ENCODE peak calls at places on chromosome 12, in six cellular contexts. One of them, this sample, is unnamed.
A peak's percentile ranks its signal among the peaks of the same experiment; 100 is the strongest.

GRCh38 chr12:56206373-56207166 is 15.2 kb downstream of the RNF41 start:
- DNase-seq in nucleus accumbens: peak; percentile 14
- DNase-seq in GM03348: peak; percentile 42
- DNase-seq in astrocyte of the hippocampus: peak; percentile 74
- DNase-seq in GM23248: peak; percentile 75
- DNase-seq in prostate gland: peak; percentile 53
- DNase-seq in this sample: peak; percentile 62

GRCh38 chr12:98911396-98911795 is 266.3 kb downstream of the APAF1 start:
- DNase-seq in GM23248: no peak
- DNase-seq in prostate gland: no peak
- DNase-seq in GM03348: no peak
- DNase-seq in astrocyte of the hippocampus: no peak
- DNase-seq in nucleus accumbens: no peak
- DNase-seq in this sample: no peak

GRCh38 chr12:40312982-40313576 is 88.3 kb downstream of the LRRK2 start:
- DNase-seq in prostate gland: no peak
- DNase-seq in GM03348: peak; percentile 14
- DNase-seq in astrocyte of the hippocampus: peak; percentile 26
- DNase-seq in GM23248: peak; percentile 57
- DNase-seq in nucleus accumbens: no peak
- DNase-seq in this sample: no peak

GRCh38 chr12:24073170-24073810 is 123.8 kb upstream of the SOX5 start:
- DNase-seq in GM03348: no peak
- DNase-seq in GM23248: no peak
- DNase-seq in prostate gland: no peak
- DNase-seq in nucleus accumbens: no peak
- DNase-seq in astrocyte of the hippocampus: no peak
- DNase-seq in this sample: no peak

GRCh38 chr12:107423531-107423930 is 262.1 kb upstream of the PWP1 start:
- DNase-seq in GM23248: no peak
- DNase-seq in astrocyte of the hippocampus: no peak
- DNase-seq in nucleus accumbens: no peak
- DNase-seq in prostate gland: no peak
- DNase-seq in GM03348: no peak
- DNase-seq in this sample: no peak

GRCh38 chr12:29782821-29783772 is 645 bp downstream of the TMTC1 start:
- DNase-seq in GM03348: peak; percentile 29
- DNase-seq in astrocyte of the hippocampus: no peak
- DNase-seq in nucleus accumbens: peak; percentile 35
- DNase-seq in prostate gland: peak; percentile 16
- DNase-seq in GM23248: peak; percentile 81
- DNase-seq in this sample: no peak

GRCh38 chr12:104166465-104166864 is 28.5 kb upstream of the NFYB start:
- DNase-seq in astrocyte of the hippocampus: no peak
- DNase-seq in GM23248: no peak
- DNase-seq in prostate gland: no peak
- DNase-seq in GM03348: no peak
- DNase-seq in nucleus accumbens: no peak
- DNase-seq in this sample: no peak

GRCh38 chr12:72523754-72524153 is 251.6 kb downstream of the TRHDE start:
- DNase-seq in nucleus accumbens: no peak
- DNase-seq in astrocyte of the hippocampus: no peak
- DNase-seq in GM03348: no peak
- DNase-seq in GM23248: no peak
- DNase-seq in prostate gland: no peak
- DNase-seq in this sample: no peak

GRCh38 chr12:89648211-89648930 is 60.3 kb downstream of the ATP2B1 start:
- DNase-seq in astrocyte of the hippocampus: no peak
- DNase-seq in GM23248: no peak
- DNase-seq in prostate gland: no peak
- DNase-seq in nucleus accumbens: no peak
- DNase-seq in GM03348: no peak
- DNase-seq in this sample: no peak

GRCh38 chr12:89832336-89832735 is 123.7 kb upstream of the ATP2B1 start:
- DNase-seq in astrocyte of the hippocampus: no peak
- DNase-seq in nucleus accumbens: no peak
- DNase-seq in prostate gland: no peak
- DNase-seq in GM23248: no peak
- DNase-seq in GM03348: no peak
- DNase-seq in this sample: no peak

GRCh38 chr12:59600174-59600573 is 4.3 kb downstream of the SLC16A7 start:
- DNase-seq in prostate gland: no peak
- DNase-seq in nucleus accumbens: no peak
- DNase-seq in GM23248: peak; percentile 84
- DNase-seq in GM03348: peak; percentile 19
- DNase-seq in astrocyte of the hippocampus: no peak
- DNase-seq in this sample: no peak

GRCh38 chr12:1518763-1519516 is 75.4 kb downstream of the FBXL14 start:
- DNase-seq in GM03348: peak; percentile 59
- DNase-seq in nucleus accumbens: no peak
- DNase-seq in prostate gland: peak; percentile 59
- DNase-seq in GM23248: peak; percentile 83
- DNase-seq in astrocyte of the hippocampus: peak; percentile 89
- DNase-seq in this sample: peak; percentile 33

GRCh38 chr12:109458086-109458485 is 19.0 kb downstream of the KCTD10 start:
- DNase-seq in prostate gland: no peak
- DNase-seq in GM03348: peak; percentile 66
- DNase-seq in astrocyte of the hippocampus: peak; percentile 46
- DNase-seq in nucleus accumbens: no peak
- DNase-seq in GM23248: peak; percentile 90
- DNase-seq in this sample: no peak

GRCh38 chr12:99959549-99960170 is 25.1 kb downstream of the ANKS1B start:
- DNase-seq in nucleus accumbens: no peak
- DNase-seq in GM03348: peak; percentile 19
- DNase-seq in GM23248: peak; percentile 53
- DNase-seq in prostate gland: no peak
- DNase-seq in astrocyte of the hippocampus: peak; percentile 23
- DNase-seq in this sample: no peak

GRCh38 chr12:19726592-19726991 is 287.3 kb downstream of the AEBP2 start:
- DNase-seq in GM03348: no peak
- DNase-seq in astrocyte of the hippocampus: no peak
- DNase-seq in nucleus accumbens: no peak
- DNase-seq in prostate gland: no peak
- DNase-seq in GM23248: no peak
- DNase-seq in this sample: peak; percentile 50

GRCh38 chr12:116066381-116067230 is 210.9 kb downstream of the MED13L start:
- DNase-seq in nucleus accumbens: no peak
- DNase-seq in GM03348: peak; percentile 18
- DNase-seq in astrocyte of the hippocampus: peak; percentile 61
- DNase-seq in prostate gland: no peak
- DNase-seq in GM23248: peak; percentile 63
- DNase-seq in this sample: peak; percentile 62

GRCh38 chr12:131923260-131923659 is 5.8 kb upstream of the PUS1 start:
- DNase-seq in astrocyte of the hippocampus: no peak
- DNase-seq in nucleus accumbens: no peak
- DNase-seq in prostate gland: no peak
- DNase-seq in GM03348: no peak
- DNase-seq in GM23248: no peak
- DNase-seq in this sample: peak; percentile 37

GRCh38 chr12:70849265-70849960 is 71.1 kb downstream of the PTPRR start:
- DNase-seq in GM03348: peak; percentile 52
- DNase-seq in GM23248: peak; percentile 60
- DNase-seq in nucleus accumbens: no peak
- DNase-seq in prostate gland: no peak
- DNase-seq in astrocyte of the hippocampus: peak; percentile 62
- DNase-seq in this sample: no peak

GRCh38 chr12:114399664-114400211 is 6.2 kb downstream of the TBX5 start:
- DNase-seq in astrocyte of the hippocampus: no peak
- DNase-seq in prostate gland: no peak
- DNase-seq in GM03348: no peak
- DNase-seq in nucleus accumbens: no peak
- DNase-seq in GM23248: peak; percentile 77
- DNase-seq in this sample: no peak

GRCh38 chr12:82383930-82384513 is 25.7 kb downstream of the METTL25 start:
- DNase-seq in nucleus accumbens: no peak
- DNase-seq in astrocyte of the hippocampus: peak; percentile 56
- DNase-seq in GM23248: peak; percentile 45
- DNase-seq in GM03348: peak; percentile 37
- DNase-seq in prostate gland: no peak
- DNase-seq in this sample: no peak

GRCh38 chr12:64796205-64796845 is 28.1 kb upstream of the TBC1D30 start:
- DNase-seq in GM23248: peak; percentile 91
- DNase-seq in nucleus accumbens: peak; percentile 16
- DNase-seq in astrocyte of the hippocampus: peak; percentile 92
- DNase-seq in prostate gland: peak; percentile 90
- DNase-seq in GM03348: peak; percentile 84
- DNase-seq in this sample: peak; percentile 66

GRCh38 chr12:2384029-2384386 is 331.2 kb downstream of the CACNA1C start:
- DNase-seq in nucleus accumbens: peak; percentile 38
- DNase-seq in prostate gland: no peak
- DNase-seq in GM03348: no peak
- DNase-seq in astrocyte of the hippocampus: no peak
- DNase-seq in GM23248: no peak
- DNase-seq in this sample: no peak

GRCh38 chr12:22250762-22251161 is 83.7 kb downstream of the ST8SIA1 start:
- DNase-seq in nucleus accumbens: no peak
- DNase-seq in GM23248: no peak
- DNase-seq in astrocyte of the hippocampus: no peak
- DNase-seq in GM03348: no peak
- DNase-seq in prostate gland: no peak
- DNase-seq in this sample: no peak

GRCh38 chr12:89439946-89440345 is 84.7 kb downstream of the GALNT4 start:
- DNase-seq in prostate gland: no peak
- DNase-seq in astrocyte of the hippocampus: peak; percentile 8
- DNase-seq in GM23248: peak; percentile 79
- DNase-seq in GM03348: peak; percentile 48
- DNase-seq in nucleus accumbens: no peak
- DNase-seq in this sample: no peak

GRCh38 chr12:47135578-47135977 is 55.8 kb upstream of the AMIGO2 start:
- DNase-seq in nucleus accumbens: no peak
- DNase-seq in GM23248: no peak
- DNase-seq in GM03348: no peak
- DNase-seq in astrocyte of the hippocampus: no peak
- DNase-seq in prostate gland: no peak
- DNase-seq in this sample: peak; percentile 4

GRCh38 chr12:109792992-109793391 is 40.2 kb downstream of the TRPV4 start:
- DNase-seq in GM03348: no peak
- DNase-seq in GM23248: no peak
- DNase-seq in astrocyte of the hippocampus: no peak
- DNase-seq in nucleus accumbens: no peak
- DNase-seq in prostate gland: no peak
- DNase-seq in this sample: no peak

GRCh38 chr12:101604132-101604531 is 9.4 kb downstream of the MYBPC1 start:
- DNase-seq in GM23248: no peak
- DNase-seq in nucleus accumbens: no peak
- DNase-seq in prostate gland: no peak
- DNase-seq in GM03348: no peak
- DNase-seq in astrocyte of the hippocampus: peak; percentile 48
- DNase-seq in this sample: no peak

GRCh38 chr12:106309671-106310313 is 7.3 kb downstream of the TCP11L2 start:
- DNase-seq in astrocyte of the hippocampus: peak; percentile 92
- DNase-seq in prostate gland: no peak
- DNase-seq in GM23248: peak; percentile 75
- DNase-seq in GM03348: peak; percentile 82
- DNase-seq in nucleus accumbens: no peak
- DNase-seq in this sample: no peak

GRCh38 chr12:31859232-31859977 is 99.8 kb upstream of the RESF1 start:
- DNase-seq in GM03348: no peak
- DNase-seq in nucleus accumbens: no peak
- DNase-seq in GM23248: no peak
- DNase-seq in prostate gland: no peak
- DNase-seq in astrocyte of the hippocampus: no peak
- DNase-seq in this sample: no peak

GRCh38 chr12:111730420-111730819 is 36.3 kb upstream of the ALDH2 start:
- DNase-seq in GM03348: no peak
- DNase-seq in GM23248: no peak
- DNase-seq in astrocyte of the hippocampus: no peak
- DNase-seq in nucleus accumbens: no peak
- DNase-seq in prostate gland: no peak
- DNase-seq in this sample: no peak

GRCh38 chr12:67161322-67161918 is 107.7 kb upstream of the CAND1 start:
- DNase-seq in nucleus accumbens: peak; percentile 0
- DNase-seq in astrocyte of the hippocampus: peak; percentile 47
- DNase-seq in prostate gland: no peak
- DNase-seq in GM23248: peak; percentile 62
- DNase-seq in GM03348: peak; percentile 62
- DNase-seq in this sample: peak; percentile 26

GRCh38 chr12:121925361-121925725 is 7.0 kb downstream of the CFAP251 start:
- DNase-seq in astrocyte of the hippocampus: peak; percentile 39
- DNase-seq in GM03348: peak; percentile 66
- DNase-seq in nucleus accumbens: no peak
- DNase-seq in GM23248: peak; percentile 91
- DNase-seq in prostate gland: no peak
- DNase-seq in this sample: no peak

GRCh38 chr12:3542156-3542555 is 51.2 kb downstream of the PRMT8 start:
- DNase-seq in astrocyte of the hippocampus: no peak
- DNase-seq in prostate gland: no peak
- DNase-seq in nucleus accumbens: no peak
- DNase-seq in GM03348: no peak
- DNase-seq in GM23248: no peak
- DNase-seq in this sample: no peak

GRCh38 chr12:122825773-122826724 is 9.2 kb upstream of the HIP1R start:
- DNase-seq in GM03348: peak; percentile 53
- DNase-seq in prostate gland: no peak
- DNase-seq in astrocyte of the hippocampus: peak; percentile 30
- DNase-seq in GM23248: peak; percentile 32
- DNase-seq in nucleus accumbens: no peak
- DNase-seq in this sample: no peak

GRCh38 chr12:3520168-3520567 is 29.2 kb downstream of the PRMT8 start:
- DNase-seq in GM03348: no peak
- DNase-seq in nucleus accumbens: no peak
- DNase-seq in astrocyte of the hippocampus: peak; percentile 3
- DNase-seq in prostate gland: peak; percentile 11
- DNase-seq in GM23248: no peak
- DNase-seq in this sample: no peak

This sample was measured in upper lobe of left lung.